ENCODE peak calls at places on chromosomes 12 and 14, in nine cellular contexts. L is brain microvascular endothelial cell, N is PC-3, J is stomach, F is HCT116, W is dorsolateral prefrontal cortex, V is pancreas, P is IMR-90, D is tibial nerve. M is an unnamed sample.

GRCh38 chr14:85437143-85437542 is 92.8 kb upstream of the FLRT2 start:
- DNase-seq in L (peak; percentile 76), N (peak; percentile 77), J (no peak), F (no peak), W (no peak), V (no peak), P (peak; percentile 80), D (no peak), M (no peak)

GRCh38 chr12:53586745-53587144 is 39.4 kb downstream of the ATF7 start:
- DNase-seq in L (no peak), N (no peak), J (no peak), F (no peak), W (no peak), V (no peak), P (peak; percentile 63), D (no peak), M (no peak)

GRCh38 chr14:83757896-83758295 is 1772.0 kb upstream of the FLRT2 start:
- DNase-seq in L (peak; percentile 18), N (no peak), J (no peak), F (no peak), W (no peak), V (no peak), P (peak; percentile 77), D (no peak), M (no peak)

GRCh38 chr12:125340791-125341190 is 275.6 kb downstream of the AACS start:
- DNase-seq in L (peak; percentile 50), N (peak; percentile 46), J (no peak), F (no peak), W (no peak), V (peak; percentile 23), P (peak; percentile 52), D (no peak), M (peak; percentile 18)

GRCh38 chr12:109310247-109311125 is 1.4 kb upstream of the FOXN4 start:
- DNase-seq in L (no peak), N (no peak), J (no peak), F (no peak), W (no peak), V (no peak), P (no peak), D (no peak), M (no peak)

GRCh38 chr14:37594238-37594915 is 672 bp downstream of the FOXA1 start:
- DNase-seq in L (peak; percentile 57), N (peak; percentile 92), J (peak; percentile 82), F (peak; percentile 76), W (no peak), V (peak; percentile 72), P (peak; percentile 80), D (peak; percentile 42), M (no peak)

GRCh38 chr14:105468621-105469241 is 5.9 kb upstream of the CRIP2 start:
- DNase-seq in L (no peak), N (no peak), J (peak; percentile 70), F (no peak), W (no peak), V (no peak), P (no peak), D (no peak), M (peak; percentile 72)

GRCh38 chr12:106527356-106527755 is 55.4 kb upstream of the RFX4 start:
- DNase-seq in L (peak; percentile 11), N (peak; percentile 69), J (no peak), F (no peak), W (no peak), V (no peak), P (peak; percentile 18), D (no peak), M (no peak)

GRCh38 chr14:20986811-20987210 is 3.0 kb upstream of the METTL17 start:
- DNase-seq in L (peak; percentile 92), N (peak; percentile 95), J (no peak), F (peak; percentile 48), W (no peak), V (no peak), P (peak; percentile 96), D (no peak), M (no peak)

GRCh38 chr14:91012050-91012449 is 48.4 kb downstream of the RPS6KA5 start:
- DNase-seq in L (no peak), N (no peak), J (no peak), F (no peak), W (no peak), V (no peak), P (no peak), D (no peak), M (no peak)

GRCh38 chr12:11885261-11886038 is 185.3 kb upstream of the BCL2L14 start:
- DNase-seq in L (peak; percentile 69), N (peak; percentile 85), J (peak; percentile 46), F (no peak), W (no peak), V (no peak), P (peak; percentile 76), D (no peak), M (no peak)

DNA sequence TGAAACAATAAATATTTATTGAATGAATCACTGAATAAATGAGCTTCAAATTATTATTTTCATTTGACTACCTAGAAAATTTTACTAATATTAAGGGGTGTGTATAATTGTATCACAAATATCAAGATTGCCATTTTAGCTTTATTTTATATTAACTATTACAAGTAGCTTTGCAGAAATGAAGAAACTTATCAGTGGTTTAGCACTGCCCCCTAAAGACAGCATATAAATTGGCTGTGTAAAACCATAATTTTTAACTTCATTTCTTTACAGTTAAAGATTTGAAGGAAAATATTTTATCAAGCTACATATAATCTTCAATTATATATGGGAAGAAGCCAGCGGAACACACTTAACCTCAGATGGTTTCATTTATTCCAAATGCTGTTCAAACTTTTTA is 11.4 kb downstream of the GARIN6 start:
- DNase-seq in L (no peak), N (peak; percentile 33), J (no peak), F (peak; percentile 4), W (no peak), V (no peak), P (no peak), D (no peak), M (no peak)
- TF ChIP-seq CTCF in L (no peak), N (peak; percentile 70), J (no peak), F (peak; percentile 43), W (peak; percentile 61), V (no peak), P (peak; percentile 37), D (no peak), M (no peak)

DNA sequence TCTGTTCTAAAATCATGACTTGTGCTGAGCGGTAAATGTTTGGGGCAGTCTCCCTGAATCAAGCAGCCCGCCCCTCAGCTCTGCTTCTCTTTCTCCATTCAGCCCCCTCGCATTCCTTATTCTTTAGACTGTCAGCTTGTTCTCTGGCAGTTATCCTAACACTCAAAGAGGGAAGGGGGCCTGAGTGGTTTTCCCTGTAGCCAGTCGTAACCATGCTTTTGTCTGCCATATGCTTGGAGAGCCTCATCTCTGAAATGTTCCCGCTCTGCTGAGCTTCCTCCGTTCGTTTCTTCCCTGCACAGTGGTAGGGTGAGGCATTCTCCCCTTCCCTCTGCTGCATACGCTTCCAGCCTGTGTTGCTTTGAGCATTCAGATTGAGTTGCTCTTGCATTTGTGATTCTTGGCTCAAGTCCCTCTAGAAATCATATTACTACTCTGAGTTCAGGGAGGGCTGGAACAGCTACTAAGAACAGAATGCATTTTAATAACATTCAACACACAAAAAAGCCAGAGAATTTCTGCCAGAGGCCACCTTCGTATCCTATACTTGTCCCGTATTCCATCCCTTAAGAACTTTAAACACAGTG is 119.7 kb downstream of the FBXL14 start:
- DNase-seq in L (peak; percentile 91), N (peak; percentile 67), J (no peak), F (peak; percentile 43), W (no peak), V (no peak), P (peak; percentile 97), D (no peak), M (no peak)
- H3K4me3 ChIP-seq in L (peak overlapping the region; percentile 7), N (peak overlapping the region; percentile 55), J (no peak overlapping the region), F (peak overlapping the region; percentile 7), W (no peak overlapping the region), V (no peak overlapping the region), P (peak overlapping the region; percentile 5), D (no peak overlapping the region), M (no peak overlapping the region)

GRCh38 chr14:25837431-25837950 is 760.3 kb downstream of the NOVA1 start:
- DNase-seq in L (no peak), N (no peak), J (no peak), F (no peak), W (no peak), V (no peak), P (no peak), D (no peak), M (no peak)

GRCh38 chr14:25828562-25828961 is 769.3 kb downstream of the NOVA1 start:
- DNase-seq in L (no peak), N (no peak), J (no peak), F (no peak), W (no peak), V (no peak), P (no peak), D (no peak), M (no peak)

GRCh38 chr14:25836647-25837046 is 761.2 kb downstream of the NOVA1 start:
- DNase-seq in L (no peak), N (no peak), J (no peak), F (no peak), W (no peak), V (no peak), P (no peak), D (no peak), M (no peak)

GRCh38 chr14:25833341-25834121 is 764.3 kb downstream of the NOVA1 start:
- DNase-seq in L (peak; percentile 7), N (peak; percentile 45), J (peak; percentile 27), F (no peak), W (peak; percentile 29), V (no peak), P (no peak), D (no peak), M (no peak)
- H3K27ac ChIP-seq in L (no peak overlapping the region), N (no peak overlapping the region), J (no peak overlapping the region), F (no peak overlapping the region), W (peak overlapping the region; percentile 36), V (no peak overlapping the region), P (no peak overlapping the region), D (no peak overlapping the region), M (no peak overlapping the region)

GRCh38 chr12:104436790-104437189 is 20.0 kb upstream of the CHST11 start:
- DNase-seq in L (no peak), N (no peak), J (no peak), F (no peak), W (no peak), V (no peak), P (no peak), D (no peak), M (no peak)

GRCh38 chr12:104433061-104433460 is 23.7 kb upstream of the CHST11 start:
- DNase-seq in L (no peak), N (no peak), J (no peak), F (no peak), W (no peak), V (no peak), P (no peak), D (no peak), M (no peak)

GRCh38 chr12:104434129-104434528 is 22.6 kb upstream of the CHST11 start:
- DNase-seq in L (no peak), N (no peak), J (no peak), F (no peak), W (no peak), V (no peak), P (no peak), D (no peak), M (no peak)

GRCh38 chr12:104435765-104436164 is 21.0 kb upstream of the CHST11 start:
- DNase-seq in L (no peak), N (no peak), J (no peak), F (no peak), W (no peak), V (no peak), P (no peak), D (no peak), M (no peak)

DNA sequence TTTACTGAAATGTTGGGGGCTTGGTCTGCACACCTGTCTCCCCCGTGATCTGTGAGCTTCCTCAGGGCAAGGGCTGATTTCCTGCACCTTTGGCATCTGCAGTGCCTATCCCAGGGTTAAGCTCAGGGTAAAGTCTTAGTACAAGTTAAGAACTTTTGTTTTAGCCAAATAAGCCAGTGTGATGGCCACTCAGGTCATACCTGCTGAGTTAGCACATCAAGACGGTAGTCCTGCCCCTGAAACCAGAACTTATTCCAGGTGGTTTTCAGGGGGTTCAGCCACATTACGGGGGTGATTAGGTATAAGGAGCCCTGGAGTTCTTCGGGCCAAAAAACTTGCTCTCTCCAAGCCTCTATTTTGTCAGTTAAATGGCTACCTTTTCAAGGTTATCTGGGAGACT is 21.6 kb upstream of the CHST11 start:
- DNase-seq in L (no peak), N (no peak), J (no peak), F (no peak), W (no peak), V (no peak), P (no peak), D (no peak), M (no peak)
- TF ChIP-seq CTCF in L (no peak), N (no peak), J (no peak), F (no peak), W (no peak), V (no peak), P (no peak), D (no peak), M (no peak)